ENCODE peak calls at places on chromosomes 2 and 18, in five cellular contexts. V, O, B, Q and I are unnamed samples.

GRCh38 chr2:151805343-151805742 is 22.9 kb downstream of the ARL5A start:
- DNase-seq in V (no peak), O (no peak), B (no peak), Q (no peak), I (no peak)

GRCh38 chr2:70886541-70886987 is 49.1 kb upstream of the ATP6V1B1 start:
- DNase-seq in V (no peak), O (no peak), B (peak), Q (no peak), I (no peak)

GRCh38 chr2:216632321-216632951 is 784 bp upstream of the IGFBP2 start:
- DNase-seq in V (no peak), O (no peak), B (peak), Q (no peak), I (no peak)

GRCh38 chr2:201633862-201634261 is 9.4 kb downstream of the TMEM237 start:
- DNase-seq in V (no peak), O (no peak), B (no peak), Q (peak), I (no peak)

GRCh38 chr2:231717281-231718180 is 9.2 kb downstream of the PTMA start:
- DNase-seq in V (peak), O (no peak), B (no peak), Q (peak), I (no peak)

GRCh38 chr2:134586289-134586980 is 132.4 kb downstream of the TMEM163 start:
- DNase-seq in V (no peak), O (no peak), B (no peak), Q (no peak), I (no peak)

GRCh38 chr2:236862961-236863728 is 222.5 kb upstream of the COPS8 start:
- DNase-seq in V (peak), O (no peak), B (no peak), Q (peak), I (no peak)

GRCh38 chr2:223751012-223751411 is 86.4 kb downstream of the AP1S3 start:
- DNase-seq in V (no peak), O (no peak), B (no peak), Q (peak), I (no peak)

GRCh38 chr2:186972281-186972970 is 123.5 kb upstream of the ZSWIM2 start:
- DNase-seq in V (no peak), O (no peak), B (no peak), Q (no peak), I (no peak)

GRCh38 chr18:32899819-32900218 is 127.0 kb upstream of the KLHL14 start:
- DNase-seq in V (no peak), O (no peak), B (no peak), Q (no peak), I (no peak)

GRCh38 chr18:59994357-59994756 is 94.6 kb downstream of the PMAIP1 start:
- DNase-seq in V (no peak), O (peak), B (peak), Q (no peak), I (no peak)

GRCh38 chr18:63831080-63831788 is 56.0 kb downstream of the SERPINB7 start:
- DNase-seq in V (no peak), O (no peak), B (no peak), Q (peak), I (no peak)

GRCh38 chr18:78687736-78688135 is 291.9 kb upstream of the SALL3 start:
- DNase-seq in V (no peak), O (no peak), B (no peak), Q (no peak), I (no peak)

GRCh38 chr2:17756629-17757028 is 2.7 kb downstream of the GEN1 start:
- DNase-seq in V (no peak), O (no peak), B (no peak), Q (no peak), I (no peak)

GRCh38 chr2:238183846-238184245 is 19.6 kb downstream of the ILKAP start:
- DNase-seq in V (no peak), O (no peak), B (no peak), Q (no peak), I (no peak)

GRCh38 chr18:47163241-47163640 is 12.9 kb downstream of the IER3IP1 start:
- DNase-seq in V (peak), O (no peak), B (no peak), Q (peak), I (no peak)

GRCh38 chr2:63000801-63001200 is 49.8 kb upstream of the OTX1 start:
- DNase-seq in V (no peak), O (no peak), B (no peak), Q (no peak), I (no peak)

GRCh38 chr2:120314656-120315366 is 31.1 kb upstream of the INHBB start:
- DNase-seq in V (no peak), O (no peak), B (no peak), Q (no peak), I (no peak)

GRCh38 chr2:175743020-175743419 is 259.0 kb downstream of the LNPK start:
- DNase-seq in V (no peak), O (no peak), B (no peak), Q (no peak), I (no peak)

GRCh38 chr18:79197531-79197930 is 128.3 kb downstream of the ATP9B start:
- DNase-seq in V (no peak), O (peak), B (no peak), Q (no peak), I (peak)

GRCh38 chr2:32008811-32009478 is 1.9 kb downstream of the MEMO1 start:
- DNase-seq in V (peak), O (no peak), B (peak), Q (peak), I (peak)